ENCODE peak calls at places on chromosome 14, in eight cellular contexts. One of them, this sample, is unnamed. For H3K4me1, the result is how much of the 10 kb centered on the place peaks cover.

GRCh38 chr14:91405724-91406435 is 11.7 kb downstream of the CCDC88C start:
- ATAC-seq in Panc1: no peak
- ATAC-seq in HepG2: no peak
- ATAC-seq in GM12878: peak
- ATAC-seq in upper lobe of left lung: no peak
- ATAC-seq in HCT116: no peak
- ATAC-seq in GM23338: no peak
- ATAC-seq in K562: no peak
- ATAC-seq in this sample: no peak

GRCh38 chr14:49339130-49339529 is 247.1 kb downstream of the RPS29 start:
- ATAC-seq in Panc1: no peak
- ATAC-seq in HepG2: no peak
- ATAC-seq in GM12878: no peak
- ATAC-seq in upper lobe of left lung: no peak
- ATAC-seq in HCT116: no peak
- ATAC-seq in GM23338: no peak
- ATAC-seq in K562: no peak
- ATAC-seq in this sample: no peak

GRCh38 chr14:97178781-97179180 is 381.6 kb downstream of the VRK1 start:
- ATAC-seq in Panc1: no peak
- ATAC-seq in HepG2: no peak
- ATAC-seq in GM12878: no peak
- ATAC-seq in upper lobe of left lung: no peak
- ATAC-seq in HCT116: no peak
- ATAC-seq in GM23338: no peak
- ATAC-seq in K562: no peak
- ATAC-seq in this sample: no peak

GRCh38 chr14:56181666-56182065 is 63.5 kb downstream of the PELI2 start:
- ATAC-seq in Panc1: no peak
- ATAC-seq in HepG2: no peak
- ATAC-seq in GM12878: no peak
- ATAC-seq in upper lobe of left lung: no peak
- ATAC-seq in HCT116: no peak
- ATAC-seq in GM23338: no peak
- ATAC-seq in K562: no peak
- ATAC-seq in this sample: no peak

GRCh38 chr14:77403798-77404197 is 19.5 kb downstream of the NOXRED1 start:
- ATAC-seq in Panc1: no peak
- ATAC-seq in HepG2: no peak
- ATAC-seq in GM12878: no peak
- ATAC-seq in upper lobe of left lung: no peak
- ATAC-seq in HCT116: no peak
- ATAC-seq in GM23338: no peak
- ATAC-seq in K562: no peak
- ATAC-seq in this sample: no peak

GRCh38 chr14:53331247-53331646 is 178.1 kb upstream of the DDHD1 start:
- ATAC-seq in Panc1: no peak
- ATAC-seq in HepG2: no peak
- ATAC-seq in GM12878: no peak
- ATAC-seq in upper lobe of left lung: no peak
- ATAC-seq in HCT116: peak
- ATAC-seq in GM23338: no peak
- ATAC-seq in K562: no peak
- ATAC-seq in this sample: no peak

GRCh38 chr14:77023001-77023996 is 5.2 kb downstream of the IRF2BPL start:
- ATAC-seq in Panc1: no peak
- ATAC-seq in HepG2: peak
- ATAC-seq in GM12878: peak
- ATAC-seq in upper lobe of left lung: no peak
- ATAC-seq in HCT116: peak
- ATAC-seq in GM23338: peak
- ATAC-seq in K562: peak
- ATAC-seq in this sample: no peak

GRCh38 chr14:26966942-26967341 is 369.1 kb upstream of the NOVA1 start:
- ATAC-seq in Panc1: no peak
- ATAC-seq in HepG2: no peak
- ATAC-seq in GM12878: no peak
- ATAC-seq in upper lobe of left lung: peak
- ATAC-seq in HCT116: no peak
- ATAC-seq in GM23338: peak
- ATAC-seq in K562: no peak
- ATAC-seq in this sample: peak

GRCh38 chr14:95300002-95300696 is 19.6 kb downstream of the CLMN start:
- ATAC-seq in Panc1: no peak
- ATAC-seq in HepG2: peak
- ATAC-seq in GM12878: peak
- ATAC-seq in upper lobe of left lung: no peak
- ATAC-seq in HCT116: no peak
- ATAC-seq in GM23338: no peak
- ATAC-seq in K562: no peak
- ATAC-seq in this sample: no peak

GRCh38 chr14:87995500-87996275 is 2.7 kb upstream of the GALC start:
- ATAC-seq in Panc1: no peak
- ATAC-seq in HepG2: peak
- ATAC-seq in GM12878: peak
- ATAC-seq in upper lobe of left lung: no peak
- ATAC-seq in HCT116: no peak
- ATAC-seq in GM23338: no peak
- ATAC-seq in K562: no peak
- ATAC-seq in this sample: no peak

DNA sequence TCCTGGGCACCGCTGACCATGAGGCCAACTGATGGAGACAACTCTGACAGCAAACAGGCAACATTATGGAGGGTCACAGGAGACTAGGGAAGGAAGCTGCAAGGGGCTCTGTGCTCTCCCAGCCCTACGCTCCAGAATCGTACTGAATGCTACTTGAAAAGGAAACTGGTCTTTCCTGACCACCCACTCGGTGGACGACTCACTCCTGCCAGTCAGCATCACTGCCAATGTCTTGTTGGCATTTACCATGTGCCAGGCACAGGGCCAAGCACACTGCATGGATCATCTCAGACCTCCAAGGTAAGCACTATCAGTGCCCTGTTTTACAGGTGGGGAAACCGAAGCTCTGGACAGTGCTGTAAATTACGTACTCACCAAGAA is 38.0 kb downstream of the CCDC85C start:
- ATAC-seq in Panc1: no peak
- ATAC-seq in HepG2: no peak
- ATAC-seq in GM12878: no peak
- ATAC-seq in upper lobe of left lung: no peak
- ATAC-seq in HCT116: no peak
- ATAC-seq in GM23338: no peak
- ATAC-seq in K562: no peak
- ATAC-seq in this sample: no peak
- H3K4me1 ChIP-seq in Panc1: half or more
- H3K4me1 ChIP-seq in HepG2: half or more
- H3K4me1 ChIP-seq in GM12878: under half
- H3K4me1 ChIP-seq in upper lobe of left lung: half or more
- H3K4me1 ChIP-seq in HCT116: half or more
- H3K4me1 ChIP-seq in GM23338: under half
- H3K4me1 ChIP-seq in K562: under half
- H3K4me1 ChIP-seq in this sample: half or more

DNA sequence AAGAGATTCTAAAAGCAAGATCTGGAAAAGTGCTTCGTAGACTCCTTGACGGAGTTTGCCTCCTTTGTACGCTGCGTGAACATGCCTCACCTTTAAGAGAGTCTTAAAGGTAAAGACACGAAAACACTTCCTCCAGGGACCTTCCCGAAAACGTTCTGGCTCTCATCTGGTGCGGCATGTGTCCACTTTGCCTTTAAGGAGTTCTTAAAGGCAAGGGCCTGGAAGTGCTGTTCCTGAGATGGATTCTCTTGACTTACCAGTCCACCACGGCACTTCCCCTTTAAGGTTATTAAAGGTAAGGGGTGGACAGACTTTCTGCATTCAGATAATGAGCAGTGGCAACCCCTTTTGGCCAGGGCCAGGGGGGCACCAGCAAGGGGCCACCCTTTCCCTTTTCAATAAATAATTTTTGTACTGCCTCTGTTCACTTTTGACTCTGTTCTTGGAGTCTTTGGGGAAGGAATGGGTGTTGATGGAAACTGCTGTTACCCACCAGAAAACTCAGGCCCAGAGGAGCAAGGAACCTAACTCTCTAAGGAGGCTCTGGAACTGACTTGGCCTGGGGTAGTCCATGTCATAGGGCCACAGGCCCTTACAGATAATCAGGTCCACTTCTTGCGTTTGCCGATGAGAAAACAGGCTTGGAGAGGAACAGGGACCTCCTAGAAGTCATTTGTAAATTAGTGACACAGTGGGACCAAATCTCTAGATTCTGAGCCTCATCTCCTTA is 4.4 kb downstream of the REM2 start:
- ATAC-seq in Panc1: peak
- ATAC-seq in HepG2: no peak
- ATAC-seq in GM12878: peak
- ATAC-seq in upper lobe of left lung: peak
- ATAC-seq in HCT116: peak
- ATAC-seq in GM23338: peak
- ATAC-seq in K562: peak
- ATAC-seq in this sample: peak
- TF ChIP-seq POLR2AphosphoS5 in Panc1: peak
- TF ChIP-seq POLR2AphosphoS5 in HepG2: no peak
- TF ChIP-seq POLR2AphosphoS5 in GM12878: peak
- TF ChIP-seq POLR2AphosphoS5 in upper lobe of left lung: no peak
- TF ChIP-seq POLR2AphosphoS5 in HCT116: peak
- TF ChIP-seq POLR2AphosphoS5 in GM23338: no peak
- TF ChIP-seq POLR2AphosphoS5 in K562: no peak
- TF ChIP-seq POLR2AphosphoS5 in this sample: peak

GRCh38 chr14:20438664-20439063 is 2.7 kb upstream of the KLHL33 start:
- ATAC-seq in Panc1: no peak
- ATAC-seq in HepG2: no peak
- ATAC-seq in GM12878: peak
- ATAC-seq in upper lobe of left lung: no peak
- ATAC-seq in HCT116: no peak
- ATAC-seq in GM23338: no peak
- ATAC-seq in K562: no peak
- ATAC-seq in this sample: no peak

GRCh38 chr14:20434701-20435453 is 1.1 kb downstream of the KLHL33 start:
- ATAC-seq in Panc1: no peak
- ATAC-seq in HepG2: no peak
- ATAC-seq in GM12878: no peak
- ATAC-seq in upper lobe of left lung: peak
- ATAC-seq in HCT116: no peak
- ATAC-seq in GM23338: peak
- ATAC-seq in K562: no peak
- ATAC-seq in this sample: peak

GRCh38 chr14:20436363-20436755 is 393 bp upstream of the KLHL33 start:
- ATAC-seq in Panc1: no peak
- ATAC-seq in HepG2: no peak
- ATAC-seq in GM12878: no peak
- ATAC-seq in upper lobe of left lung: no peak
- ATAC-seq in HCT116: no peak
- ATAC-seq in GM23338: peak
- ATAC-seq in K562: no peak
- ATAC-seq in this sample: no peak

GRCh38 chr14:20440465-20440864 is 4.5 kb upstream of the KLHL33 start:
- ATAC-seq in Panc1: no peak
- ATAC-seq in HepG2: no peak
- ATAC-seq in GM12878: no peak
- ATAC-seq in upper lobe of left lung: no peak
- ATAC-seq in HCT116: no peak
- ATAC-seq in GM23338: no peak
- ATAC-seq in K562: no peak
- ATAC-seq in this sample: no peak

GRCh38 chr14:20435454-20436362 is at the start of gene KLHL33:
- ATAC-seq in Panc1: peak
- ATAC-seq in HepG2: no peak
- ATAC-seq in GM12878: no peak
- ATAC-seq in upper lobe of left lung: no peak
- ATAC-seq in HCT116: no peak
- ATAC-seq in GM23338: peak
- ATAC-seq in K562: no peak
- ATAC-seq in this sample: peak
- H3K4me3 ChIP-seq in Panc1: no peak
- H3K4me3 ChIP-seq in HepG2: no peak
- H3K4me3 ChIP-seq in GM12878: no peak
- H3K4me3 ChIP-seq in upper lobe of left lung: peak
- H3K4me3 ChIP-seq in HCT116: no peak
- H3K4me3 ChIP-seq in GM23338: peak
- H3K4me3 ChIP-seq in K562: no peak
- H3K4me3 ChIP-seq in this sample: peak

DNA sequence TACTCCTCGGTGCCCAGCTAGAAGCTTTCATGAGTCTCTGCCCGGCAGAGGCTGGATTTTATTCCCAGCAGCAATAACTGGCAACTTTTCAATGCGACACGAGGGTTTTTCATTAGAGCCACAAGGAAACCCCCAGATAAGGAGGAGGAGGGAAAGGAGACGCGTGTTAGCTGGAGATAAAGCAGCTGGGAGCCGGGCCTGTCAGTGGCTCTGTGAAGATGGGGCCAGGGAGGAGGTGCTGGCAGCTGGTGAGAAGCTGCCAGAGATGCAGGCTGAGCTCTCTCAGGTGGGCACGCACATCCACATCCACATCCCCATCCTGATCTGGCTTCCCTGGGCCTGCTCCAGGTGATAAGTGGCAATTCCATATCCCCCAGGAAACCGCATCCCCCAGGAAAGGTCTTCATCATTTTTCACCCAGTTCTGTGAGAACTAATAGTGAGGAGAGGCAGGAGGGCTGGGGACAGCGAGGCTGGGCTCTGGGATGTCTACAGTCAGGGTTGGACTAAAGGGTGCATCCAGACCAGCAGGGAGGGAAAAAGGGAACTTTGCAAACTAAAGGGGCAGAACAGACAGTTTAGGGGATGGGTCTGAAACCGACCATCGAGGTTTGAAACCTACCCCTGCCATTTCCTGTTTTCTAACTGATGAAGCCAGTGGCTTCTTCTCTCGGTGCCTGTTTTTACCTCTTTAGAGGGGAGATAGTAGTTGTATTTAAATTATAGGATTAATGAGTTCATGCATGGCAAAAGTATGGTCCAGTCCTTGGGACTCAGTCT is 413.2 kb downstream of the DPF3 start:
- ATAC-seq in Panc1: no peak
- ATAC-seq in HepG2: no peak
- ATAC-seq in GM12878: peak
- ATAC-seq in upper lobe of left lung: no peak
- ATAC-seq in HCT116: no peak
- ATAC-seq in GM23338: no peak
- ATAC-seq in K562: peak
- ATAC-seq in this sample: no peak
- H3K4me1 ChIP-seq in Panc1: under half
- H3K4me1 ChIP-seq in HepG2: under half
- H3K4me1 ChIP-seq in GM12878: half or more
- H3K4me1 ChIP-seq in upper lobe of left lung: under half
- H3K4me1 ChIP-seq in HCT116: under half
- H3K4me1 ChIP-seq in GM23338: under half
- H3K4me1 ChIP-seq in K562: under half
- H3K4me1 ChIP-seq in this sample: under half

DNA sequence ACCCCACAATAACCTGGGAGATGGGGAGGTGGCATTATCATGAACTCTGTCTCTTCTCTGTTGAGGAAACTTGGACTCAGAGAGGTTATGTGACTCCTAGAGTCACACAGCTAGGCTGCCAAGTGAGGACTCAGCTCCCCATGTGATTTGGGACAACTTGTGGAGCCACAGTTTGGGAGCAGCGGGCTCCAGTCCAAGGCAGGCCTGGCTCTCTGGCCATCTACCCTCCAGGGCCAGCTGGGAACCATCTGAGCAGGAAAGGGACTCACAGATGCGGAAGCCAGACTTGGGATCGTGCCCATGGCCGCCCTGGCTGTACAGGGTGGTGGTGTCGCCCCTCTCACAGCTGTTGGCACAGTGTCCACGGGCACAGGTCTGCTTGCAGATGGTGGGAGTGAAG is 59.1 kb downstream of the ISCA2 start:
- ATAC-seq in Panc1: no peak
- ATAC-seq in HepG2: no peak
- ATAC-seq in GM12878: no peak
- ATAC-seq in upper lobe of left lung: no peak
- ATAC-seq in HCT116: no peak
- ATAC-seq in GM23338: no peak
- ATAC-seq in K562: no peak
- ATAC-seq in this sample: peak
- TF ChIP-seq POLR2AphosphoS5 in Panc1: no peak
- TF ChIP-seq POLR2AphosphoS5 in HepG2: no peak
- TF ChIP-seq POLR2AphosphoS5 in GM12878: no peak
- TF ChIP-seq POLR2AphosphoS5 in upper lobe of left lung: peak
- TF ChIP-seq POLR2AphosphoS5 in HCT116: no peak
- TF ChIP-seq POLR2AphosphoS5 in GM23338: no peak
- TF ChIP-seq POLR2AphosphoS5 in K562: no peak
- TF ChIP-seq POLR2AphosphoS5 in this sample: no peak